ENCODE peak calls at places on chromosomes 5 and 9, in five cellular contexts. X is A549, P is PC-3, O is brain microvascular endothelial cell, S is tibial artery. M is an unnamed sample.

GRCh38 chr5:81826128-81826527 is 75.2 kb upstream of the SSBP2 start:
- DNase-seq in S (no peak), P (no peak), X (no peak), O (no peak), M (peak)

GRCh38 chr5:42993516-42994284 is 46.4 kb downstream of the ANXA2R start:
- DNase-seq in X (no peak), P (no peak), S (peak), O (peak), M (peak)

GRCh38 chr5:22560115-22560514 is 293.0 kb downstream of the CDH12 start:
- DNase-seq in O (peak), P (peak), X (no peak), S (no peak), M (peak)

GRCh38 chr5:72018158-72018803 is 89.0 kb upstream of the MAP1B start:
- DNase-seq in P (peak), X (peak), O (peak), S (peak), M (no peak)

GRCh38 chr5:65078331-65078730 is 309.6 kb downstream of the CWC27 start:
- DNase-seq in X (no peak), S (no peak), O (peak), P (no peak), M (no peak)

GRCh38 chr5:146291421-146292074 is 47.1 kb upstream of the POU4F3 start:
- DNase-seq in P (peak), O (peak), X (peak), S (no peak), M (peak)

GRCh38 chr5:58300346-58300745 is 159.5 kb downstream of the PLK2 start:
- DNase-seq in P (no peak), S (no peak), O (no peak), X (no peak), M (no peak)

GRCh38 chr9:16358751-16359150 is 511.7 kb downstream of the BNC2 start:
- DNase-seq in O (no peak), P (no peak), X (no peak), S (no peak), M (no peak)

GRCh38 chr9:38180631-38181030 is 111.6 kb upstream of the SHB start:
- DNase-seq in X (no peak), P (no peak), O (no peak), S (no peak), M (no peak)

GRCh38 chr5:74040065-74040551 is 414.1 kb downstream of the ARHGEF28 start:
- DNase-seq in O (peak), P (peak), X (no peak), S (peak), M (peak)

GRCh38 chr5:14469485-14470377 is 111.9 kb upstream of the OTULINL start:
- DNase-seq in P (no peak), O (no peak), X (no peak), S (no peak), M (no peak)

GRCh38 chr5:8845316-8845715 is 700.6 kb downstream of the SEMA5A start:
- DNase-seq in X (no peak), O (peak), S (no peak), P (peak), M (no peak)

GRCh38 chr9:80157561-80157983 is 585.8 kb downstream of the TLE4 start:
- DNase-seq in S (no peak), X (no peak), P (no peak), O (no peak), M (no peak)

GRCh38 chr5:31738199-31738598 is 99.3 kb downstream of the PDZD2 start:
- DNase-seq in P (no peak), S (no peak), X (no peak), O (no peak), M (no peak)

GRCh38 chr5:66655395-66656324 is 59.5 kb downstream of the MAST4 start:
- DNase-seq in S (no peak), P (no peak), O (peak), X (no peak), M (peak)

GRCh38 chr5:137496919-137497318 is 2.2 kb downstream of the SPOCK1 start:
- DNase-seq in P (no peak), X (no peak), O (no peak), S (no peak), M (no peak)

GRCh38 chr9:135920256-135920930 is 13.0 kb upstream of the CAMSAP1 start:
- DNase-seq in P (no peak), X (no peak), O (no peak), S (no peak), M (no peak)

GRCh38 chr9:15741015-15741414 is 188.2 kb downstream of the CCDC171 start:
- DNase-seq in X (no peak), P (no peak), O (no peak), S (no peak), M (no peak)

GRCh38 chr9:135007601-135008000 is 79.9 kb upstream of the OLFM1 start:
- DNase-seq in P (no peak), O (no peak), S (no peak), X (no peak), M (no peak)

GRCh38 chr5:142432369-142432863 is 107.6 kb upstream of the SPRY4 start:
- DNase-seq in X (no peak), O (no peak), P (no peak), S (no peak), M (no peak)

GRCh38 chr5:98425626-98426025 is 347.8 kb upstream of the RGMB start:
- DNase-seq in X (no peak), P (no peak), S (no peak), O (no peak), M (no peak)

GRCh38 chr5:88190106-88190834 is 78.4 kb downstream of the TMEM161B start:
- DNase-seq in P (peak), O (no peak), X (no peak), S (no peak), M (no peak)

GRCh38 chr9:23438299-23438907 is 387.6 kb downstream of the ELAVL2 start:
- DNase-seq in X (no peak), O (no peak), S (no peak), P (no peak), M (no peak)

GRCh38 chr5:16600397-16600796 is 16.4 kb downstream of the RETREG1 start:
- DNase-seq in X (no peak), O (peak), S (peak), P (no peak), M (peak)

GRCh38 chr5:58751222-58751621 is 168.3 kb downstream of the RAB3C start:
- DNase-seq in X (no peak), O (peak), S (no peak), P (peak), M (no peak)

GRCh38 chr5:9419794-9420193 is 126.1 kb downstream of the SEMA5A start:
- DNase-seq in P (no peak), S (no peak), O (no peak), X (no peak), M (no peak)

GRCh38 chr5:757931-758697 is 26.4 kb downstream of the ZDHHC11B start:
- DNase-seq in P (no peak), O (no peak), X (no peak), S (no peak), M (no peak)

GRCh38 chr9:136532799-136533774 is 12.8 kb downstream of the NOTCH1 start:
- DNase-seq in X (no peak), S (no peak), O (no peak), P (no peak), M (no peak)

GRCh38 chr9:116156621-116157314 is 3.2 kb downstream of the PAPPA start:
- DNase-seq in O (peak), X (peak), S (peak), P (peak), M (peak)

GRCh38 chr9:99237356-99237755 is 15.3 kb downstream of the SEC61B start:
- DNase-seq in S (no peak), X (no peak), P (no peak), O (no peak), M (no peak)
- H3K4me3 ChIP-seq in S (no peak), X (no peak), P (no peak), O (no peak), M (no peak)

GRCh38 chr9:19410195-19410503 is 1.3 kb downstream of the ACER2 start:
- DNase-seq in O (no peak), S (no peak), X (no peak), P (no peak), M (no peak)
- H3K4me3 ChIP-seq in O (no peak), S (peak), X (no peak), P (peak), M (no peak)

DNA sequence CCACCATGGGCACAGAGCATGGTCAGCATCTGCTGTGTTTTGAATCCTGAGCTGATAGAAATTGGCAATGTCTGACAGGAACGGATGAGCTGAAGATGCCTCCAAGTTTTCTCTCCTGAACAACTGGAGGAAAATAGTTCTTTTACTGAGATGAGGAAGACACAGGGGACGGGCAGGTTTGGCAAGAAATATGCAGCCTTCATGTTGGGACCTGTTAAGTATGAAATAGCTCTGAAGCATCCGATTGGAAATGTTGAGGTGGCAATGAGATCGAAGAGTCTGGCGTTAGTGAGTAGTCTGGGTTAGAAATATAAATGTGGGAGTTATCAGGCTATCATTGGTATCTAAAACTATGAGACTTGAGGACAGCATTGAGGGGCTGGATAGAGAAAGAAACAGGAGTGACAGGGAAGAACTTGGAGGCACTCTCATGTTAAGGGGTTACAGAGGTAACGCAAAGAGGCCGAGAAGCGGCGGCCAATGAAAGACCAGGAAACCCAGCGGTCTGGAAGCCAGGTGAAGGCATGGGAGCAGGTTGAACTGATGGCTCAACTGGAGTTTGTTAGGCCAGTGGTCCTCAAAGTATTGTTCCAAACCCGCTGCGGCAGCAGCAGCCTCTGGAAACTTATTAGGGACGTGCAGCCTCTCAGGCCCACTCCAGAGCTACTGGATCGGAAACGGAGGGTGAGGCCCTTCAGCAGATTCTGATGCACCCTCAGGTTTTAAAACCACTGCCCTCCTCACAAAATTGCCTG is 1.0 kb upstream of the MAMDC2 start:
- DNase-seq in P (no peak), O (no peak), S (no peak), X (no peak), M (no peak)
- H3K4me3 ChIP-seq in P (no peak), O (no peak), S (peak), X (no peak), M (peak)

GRCh38 chr5:112848116-112848811 is 12.8 kb upstream of the SRP19 start:
- DNase-seq in S (no peak), X (peak), P (peak), O (peak), M (peak)
- H3K4me3 ChIP-seq in S (no peak), X (no peak), P (no peak), O (peak), M (no peak)

GRCh38 chr5:34656700-34657549 is 797 bp downstream of the RAI14 start:
- DNase-seq in P (peak), X (peak), O (no peak), S (no peak), M (no peak)

GRCh38 chr5:34653708-34654107 is 2.4 kb upstream of the RAI14 start:
- DNase-seq in X (no peak), S (no peak), O (no peak), P (no peak), M (no peak)

GRCh38 chr5:34656001-34656699 is at the start of gene RAI14:
- DNase-seq in S (peak), P (peak), O (peak), X (peak), M (peak)

GRCh38 chr5:34657550-34657921 is 1.4 kb downstream of the RAI14 start:
- DNase-seq in X (peak), P (peak), S (peak), O (no peak), M (peak)

GRCh38 chr5:34655354-34655991 is 655 bp upstream of the RAI14 start:
- DNase-seq in O (peak), S (peak), P (peak), X (peak), M (peak)
- H3K4me3 ChIP-seq in O (peak), S (peak), P (peak), X (peak), M (peak)

GRCh38 chr9:99720455-99721050 is 101.1 kb upstream of the NR4A3 start:
- DNase-seq in S (no peak), O (no peak), P (no peak), X (no peak), M (no peak)
- H3K4me3 ChIP-seq in S (no peak), O (no peak), P (no peak), X (no peak), M (no peak)

DNA sequence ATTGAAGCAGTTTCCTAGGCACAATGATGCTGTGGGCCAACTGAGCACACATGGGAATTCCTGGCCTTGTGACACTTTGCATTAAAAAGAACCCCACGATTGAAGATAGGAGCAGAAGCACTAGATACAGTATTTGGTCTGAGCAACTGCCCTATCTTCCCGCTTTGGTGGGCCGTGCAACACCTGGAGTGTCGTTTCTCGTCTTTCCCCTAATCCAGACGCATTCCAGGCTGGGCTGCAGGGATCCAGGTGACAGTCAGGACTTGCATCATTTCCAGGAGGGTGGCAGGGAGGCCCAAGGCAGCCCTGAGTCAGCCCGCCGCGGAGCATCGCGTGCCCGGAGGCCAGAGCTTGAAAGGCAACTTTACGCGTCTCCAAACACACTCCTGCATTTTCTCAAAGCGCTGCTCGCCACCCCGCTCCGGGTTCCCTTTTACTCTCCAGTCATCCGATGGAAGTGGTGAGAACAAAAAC is 719 bp upstream of the STC2 start:
- DNase-seq in S (no peak), P (peak), O (peak), X (peak), M (peak)
- H3K4me3 ChIP-seq in S (peak), P (peak), O (peak), X (peak), M (peak)